ENCODE peak calls at places on chromosome X, in four cellular contexts. X is H1, G is neuronal stem cell, H is trophoblast cell. R is an unnamed sample.
A peak's percentile ranks its signal among the peaks of the same experiment; 100 is the strongest.

GRCh38 chrX:139823806-139824205 is 109.0 kb downstream of the ATP11C start:
- DNase-seq in H (no peak), X (no peak), G (no peak), R (peak; percentile 19)

GRCh38 chrX:106935175-106935574 is 15.0 kb downstream of the CLDN2 start:
- DNase-seq in H (peak; percentile 35), G (no peak), X (no peak), R (peak; percentile 16)

GRCh38 chrX:45762699-45763647 is 562.3 kb upstream of the DIPK2B start:
- DNase-seq in X (no peak), G (no peak), H (no peak), R (peak; percentile 51)

GRCh38 chrX:132068405-132068804 is 45.3 kb downstream of the STK26 start:
- DNase-seq in G (no peak), H (peak; percentile 13), X (no peak), R (no peak)

GRCh38 chrX:122777766-122778165 is 406.3 kb upstream of the GRIA3 start:
- DNase-seq in H (no peak), G (no peak), X (no peak), R (no peak)

GRCh38 chrX:39439910-39440733 is 638.9 kb downstream of the MID1IP1 start:
- DNase-seq in X (no peak), H (no peak), G (no peak), R (no peak)

GRCh38 chrX:46268429-46268828 is 276.8 kb downstream of the ZNF674 start:
- DNase-seq in G (no peak), X (no peak), H (no peak), R (no peak)

GRCh38 chrX:74325130-74326059 is 21.4 kb downstream of the ZCCHC13 start:
- DNase-seq in H (no peak), X (peak; percentile 71), G (no peak), R (no peak)

GRCh38 chrX:46637937-46638336 is 64.4 kb downstream of the CHST7 start:
- DNase-seq in G (no peak), X (no peak), H (peak; percentile 19), R (no peak)

GRCh38 chrX:49106930-49107329 is 16.6 kb downstream of the GPKOW start:
- DNase-seq in X (no peak), G (no peak), H (peak; percentile 60), R (peak; percentile 57)

GRCh38 chrX:78331708-78332107 is 4.3 kb upstream of the CYSLTR1 start:
- DNase-seq in H (no peak), X (no peak), G (no peak), R (no peak)

GRCh38 chrX:72016881-72017783 is 106.5 kb downstream of the NHSL2 start:
- DNase-seq in G (no peak), H (no peak), X (no peak), R (no peak)

GRCh38 chrX:30733852-30734660 is 80.8 kb downstream of the GK start:
- DNase-seq in H (no peak), G (no peak), X (no peak), R (no peak)

GRCh38 chrX:65035451-65035779 is 59.2 kb upstream of the ZC4H2 start:
- DNase-seq in G (no peak), H (peak; percentile 0), X (peak; percentile 0), R (no peak)

GRCh38 chrX:5916945-5917344 is 311.7 kb downstream of the NLGN4X start:
- DNase-seq in X (no peak), H (no peak), G (no peak), R (no peak)

GRCh38 chrX:84153538-84153937 is 34.5 kb downstream of the RPS6KA6 start:
- DNase-seq in G (no peak), H (peak; percentile 29), X (no peak), R (no peak)

GRCh38 chrX:24563291-24564010 is 83.7 kb downstream of the PCYT1B start:
- DNase-seq in X (no peak), G (no peak), H (no peak), R (no peak)

GRCh38 chrX:106168107-106168506 is at the start of gene PWWP3B:
- DNase-seq in X (peak; percentile 7), H (peak; percentile 55), G (peak; percentile 26), R (peak; percentile 45)

GRCh38 chrX:112846114-112846513 is 5.5 kb upstream of the AMOT start:
- DNase-seq in H (no peak), G (no peak), X (no peak), R (peak; percentile 36)

GRCh38 chrX:118724775-118725174 is 2.6 kb upstream of the IL13RA1 start:
- DNase-seq in G (no peak), H (no peak), X (no peak), R (peak; percentile 61)

GRCh38 chrX:95875661-95876060 is 809.0 kb upstream of the DIAPH2 start:
- DNase-seq in H (peak; percentile 21), X (no peak), G (no peak), R (no peak)

GRCh38 chrX:86133761-86134160 is 14.5 kb upstream of the DACH2 start:
- DNase-seq in H (peak; percentile 30), X (no peak), G (no peak), R (peak; percentile 6)

GRCh38 chrX:112868586-112868985 is 28.0 kb upstream of the AMOT start:
- DNase-seq in G (no peak), H (peak; percentile 49), X (no peak), R (peak; percentile 30)

DNA sequence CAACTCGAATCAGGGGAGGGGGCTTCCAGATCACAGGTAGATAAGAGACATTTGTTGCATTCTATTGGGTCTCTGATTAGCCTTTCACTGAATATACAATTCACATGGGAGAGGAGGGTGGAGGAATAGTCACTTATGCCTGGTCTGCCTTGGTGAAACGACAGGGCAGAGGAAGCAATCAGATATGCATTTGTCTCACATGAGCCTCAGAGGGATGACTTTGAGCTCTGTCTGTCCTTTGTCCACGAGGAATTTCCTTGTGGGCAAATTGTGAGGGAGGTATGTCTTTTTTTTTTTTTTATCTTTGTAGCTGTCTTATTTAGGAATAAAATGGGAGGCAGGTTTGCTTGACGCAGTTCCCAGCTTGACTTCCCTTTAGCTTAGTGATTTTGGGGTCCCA is 28.5 kb upstream of the TMSB4X start:
- DNase-seq in H (no peak), G (no peak), X (no peak), R (peak; percentile 13)
- H4K91ac ChIP-seq in H (peak overlapping the region; percentile 92), G (no peak overlapping the region), X (no peak overlapping the region), R (no peak overlapping the region)

GRCh38 chrX:53303195-53303594 is 21.8 kb upstream of the IQSEC2 start:
- DNase-seq in G (no peak), X (no peak), H (no peak), R (no peak)
- H2BK120ac ChIP-seq in G (no peak overlapping the region), X (no peak overlapping the region), H (no peak overlapping the region), R (no peak overlapping the region)

GRCh38 chrX:34654939-34655338 is 2.1 kb downstream of the TMEM47 start:
- DNase-seq in G (no peak), X (no peak), H (no peak), R (peak; percentile 14)

GRCh38 chrX:34656467-34656841 is 631 bp downstream of the TMEM47 start:
- DNase-seq in H (no peak), G (no peak), X (no peak), R (peak; percentile 9)

GRCh38 chrX:34653811-34654210 is 3.3 kb downstream of the TMEM47 start:
- DNase-seq in G (peak; percentile 48), X (no peak), H (no peak), R (peak; percentile 34)

GRCh38 chrX:34656842-34657780 is at the start of gene TMEM47:
- DNase-seq in H (peak; percentile 57), G (peak; percentile 80), X (peak; percentile 68), R (peak; percentile 83)

DNA sequence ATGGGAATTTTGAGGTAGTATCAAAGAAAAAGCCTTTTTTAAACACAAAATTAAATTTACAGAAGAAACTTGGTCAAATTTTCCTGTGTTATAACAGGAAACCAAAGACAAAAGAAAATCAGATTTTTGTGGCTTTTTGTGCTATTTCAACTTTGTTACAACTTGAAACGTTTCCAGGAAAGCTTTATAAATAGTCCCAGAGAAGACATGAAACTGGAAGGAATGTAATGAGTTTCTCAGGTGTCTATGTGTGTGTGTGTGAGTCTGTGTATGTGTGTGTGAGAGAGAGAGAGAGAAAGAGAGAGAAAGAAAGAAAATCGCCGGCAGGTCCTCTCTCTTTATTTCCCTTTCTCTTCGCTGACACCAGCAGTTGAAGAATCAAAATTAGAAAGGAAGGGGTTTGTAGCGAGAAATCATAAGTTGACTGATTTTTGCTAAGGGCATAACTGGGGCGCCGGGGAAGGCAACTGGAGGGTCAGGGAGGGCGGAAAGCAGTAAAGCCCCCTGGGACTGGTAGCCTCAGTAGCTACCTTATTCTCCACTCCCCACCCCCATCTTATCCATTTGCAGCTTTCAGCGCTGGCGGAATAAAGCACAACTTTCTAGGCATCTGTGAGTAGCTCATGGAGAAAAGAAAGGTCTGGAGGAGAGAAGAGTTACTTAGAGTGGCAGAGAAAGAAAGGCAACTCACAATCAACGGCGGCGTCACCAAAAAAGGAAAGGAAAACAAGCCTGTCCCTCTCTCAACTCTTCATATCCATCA is 1.4 kb downstream of the TMEM47 start:
- DNase-seq in X (no peak), G (no peak), H (no peak), R (peak; percentile 34)
- H3K4ac ChIP-seq in X (no peak overlapping the region), G (no peak overlapping the region), H (no peak overlapping the region), R (no peak overlapping the region)

GRCh38 chrX:54494970-54495813 is 842 bp downstream of the FGD1 start:
- DNase-seq in G (no peak), X (no peak), H (peak; percentile 12), R (peak; percentile 46)
- H4K91ac ChIP-seq in G (no peak overlapping the region), X (peak overlapping the region; percentile 25), H (peak overlapping the region; percentile 77), R (peak overlapping the region; percentile 61)

GRCh38 chrX:152893631-152894610 is 3.9 kb upstream of the ZNF185 start:
- DNase-seq in X (no peak), G (no peak), H (no peak), R (no peak)
- H2BK120ac ChIP-seq in X (peak overlapping the region; percentile 29), G (no peak overlapping the region), H (no peak overlapping the region), R (no peak overlapping the region)

GRCh38 chrX:150035531-150035930 is 97.2 kb upstream of the EOLA2 start:
- DNase-seq in G (no peak), X (no peak), H (no peak), R (peak; percentile 38)

GRCh38 chrX:150036641-150037040 is 98.3 kb upstream of the EOLA2 start:
- DNase-seq in G (no peak), X (no peak), H (no peak), R (no peak)

GRCh38 chrX:150037041-150037440 is 98.8 kb upstream of the EOLA2 start:
- DNase-seq in G (no peak), H (no peak), X (no peak), R (no peak)

GRCh38 chrX:150034788-150035187 is 96.5 kb upstream of the EOLA2 start:
- DNase-seq in G (no peak), H (no peak), X (no peak), R (no peak)

DNA sequence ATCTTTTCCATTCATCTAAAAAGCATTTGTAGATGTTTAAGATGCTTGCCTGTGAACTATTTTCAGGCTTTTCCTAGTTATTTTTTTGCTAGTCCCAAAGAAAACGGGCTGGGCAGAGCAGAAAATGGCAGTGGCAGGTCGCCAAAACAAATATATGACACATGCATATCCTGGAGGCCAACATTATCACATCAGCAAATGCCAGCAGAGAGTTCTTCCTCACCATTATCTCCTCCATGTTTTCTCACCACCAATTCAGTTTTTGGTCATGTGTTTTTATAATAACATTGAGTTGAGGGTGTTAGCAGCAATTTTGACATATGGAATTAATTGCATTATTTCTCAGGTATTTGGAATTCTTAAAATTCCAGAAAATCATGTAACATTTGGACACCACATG is 97.9 kb upstream of the EOLA2 start:
- DNase-seq in G (no peak), H (peak; percentile 65), X (no peak), R (peak; percentile 50)
- H3K4ac ChIP-seq in G (no peak overlapping the region), H (no peak overlapping the region), X (no peak overlapping the region), R (no peak overlapping the region)

GRCh38 chrX:154397888-154398667 is at the start of gene RPL10:
- DNase-seq in X (peak; percentile 89), H (peak; percentile 95), G (peak; percentile 88), R (peak; percentile 97)
- H4K91ac ChIP-seq in X (peak within 1 kb of the TSS; percentile 84), H (peak within 1 kb of the TSS; percentile 91), G (no peak within 1 kb of the TSS), R (peak within 1 kb of the TSS; percentile 93)